ENCODE peak calls at places on chromosome 21, in nine cellular contexts. P is tibial nerve, M is H1, X is sigmoid colon, I is stomach, H is ovary, U is transverse colon, L is HepG2, Y is K562. E is an unnamed sample.
A peak's percentile ranks its signal among the peaks of the same experiment; 100 is the strongest.

GRCh38 chr21:29149771-29150425 is 19.5 kb downstream of the MAP3K7CL start:
- DNase-seq in P (no peak), M (no peak), X (no peak), I (no peak), H (no peak), U (no peak), L (no peak), Y (no peak), E (no peak)

GRCh38 chr21:28663111-28663693 is 329.5 kb downstream of the LTN1 start:
- DNase-seq in P (peak; percentile 5), M (no peak), X (no peak), I (no peak), H (no peak), U (no peak), L (no peak), Y (no peak), E (no peak)

GRCh38 chr21:15064576-15065380 is at the start of gene NRIP1:
- DNase-seq in P (peak; percentile 78), M (no peak), X (peak; percentile 95), I (peak; percentile 92), H (peak; percentile 92), U (peak; percentile 93), L (peak; percentile 78), Y (peak; percentile 91), E (peak; percentile 91)

GRCh38 chr21:44510508-44511218 is 29.3 kb downstream of the KRTAP10-1 start:
- DNase-seq in P (peak; percentile 21), M (peak; percentile 43), X (no peak), I (peak; percentile 77), H (no peak), U (peak; percentile 75), L (peak; percentile 57), Y (peak; percentile 78), E (no peak)

GRCh38 chr21:33360281-33360680 is 35.5 kb downstream of the IFNAR1 start:
- DNase-seq in P (no peak), M (no peak), X (no peak), I (no peak), H (no peak), U (no peak), L (no peak), Y (no peak), E (no peak)

GRCh38 chr21:26437326-26438009 is 135.6 kb downstream of the CYYR1 start:
- DNase-seq in P (no peak), M (no peak), X (no peak), I (no peak), H (no peak), U (no peak), L (no peak), Y (no peak), E (no peak)

GRCh38 chr21:34524671-34525601 is 12.9 kb upstream of the KCNE1 start:
- DNase-seq in P (no peak), M (no peak), X (peak; percentile 76), I (no peak), H (no peak), U (no peak), L (no peak), Y (no peak), E (no peak)

GRCh38 chr21:21664871-21665270 is 666.7 kb downstream of the NCAM2 start:
- DNase-seq in P (no peak), M (no peak), X (no peak), I (no peak), H (no peak), U (no peak), L (no peak), Y (no peak), E (no peak)

GRCh38 chr21:15722591-15723324 is 7.0 kb upstream of the USP25 start:
- DNase-seq in P (no peak), M (no peak), X (no peak), I (peak; percentile 43), H (no peak), U (no peak), L (no peak), Y (no peak), E (no peak)

GRCh38 chr21:34360488-34361241 is 3.1 kb upstream of the KCNE2 start:
- DNase-seq in P (no peak), M (no peak), X (no peak), I (no peak), H (no peak), U (no peak), L (no peak), Y (peak; percentile 24), E (no peak)

GRCh38 chr21:15159382-15160020 is 94.7 kb upstream of the NRIP1 start:
- DNase-seq in P (no peak), M (no peak), X (no peak), I (no peak), H (no peak), U (no peak), L (no peak), Y (no peak), E (no peak)

GRCh38 chr21:45355573-45355972 is 49.4 kb upstream of the COL18A1 start:
- DNase-seq in P (no peak), M (no peak), X (no peak), I (no peak), H (no peak), U (no peak), L (no peak), Y (no peak), E (no peak)

GRCh38 chr21:28393279-28393678 is 599.4 kb downstream of the LTN1 start:
- DNase-seq in P (no peak), M (no peak), X (no peak), I (peak; percentile 84), H (no peak), U (peak; percentile 83), L (no peak), Y (no peak), E (no peak)

GRCh38 chr21:44258056-44258725 is 3.5 kb downstream of the DNMT3L start:
- DNase-seq in P (no peak), M (no peak), X (peak; percentile 35), I (no peak), H (no peak), U (no peak), L (no peak), Y (no peak), E (no peak)

GRCh38 chr21:44952116-44952928 is 12.5 kb downstream of the SLX9 start:
- DNase-seq in P (no peak), M (no peak), X (no peak), I (no peak), H (no peak), U (no peak), L (no peak), Y (no peak), E (no peak)

GRCh38 chr21:41346758-41347157 is 15.1 kb upstream of the MX2 start:
- DNase-seq in P (no peak), M (no peak), X (no peak), I (no peak), H (no peak), U (no peak), L (no peak), Y (no peak), E (no peak)

GRCh38 chr21:41348434-41348833 is 13.4 kb upstream of the MX2 start:
- DNase-seq in P (no peak), M (no peak), X (no peak), I (no peak), H (no peak), U (no peak), L (no peak), Y (no peak), E (no peak)

GRCh38 chr21:41345934-41346685 is 15.7 kb upstream of the MX2 start:
- DNase-seq in P (no peak), M (no peak), X (no peak), I (peak; percentile 80), H (no peak), U (no peak), L (no peak), Y (no peak), E (no peak)

GRCh38 chr21:41342035-41342434 is 19.8 kb upstream of the MX2 start:
- DNase-seq in P (no peak), M (no peak), X (no peak), I (no peak), H (no peak), U (no peak), L (no peak), Y (no peak), E (no peak)

GRCh38 chr21:41344146-41344545 is 17.7 kb upstream of the MX2 start:
- DNase-seq in P (no peak), M (no peak), X (no peak), I (no peak), H (no peak), U (no peak), L (no peak), Y (no peak), E (peak; percentile 7)
- H3K27me3 ChIP-seq in P (no peaks in the 10 kb centered on the region), M (no peaks in the 10 kb centered on the region), X (no peaks in the 10 kb centered on the region), I (no peaks in the 10 kb centered on the region), H (no peaks in the 10 kb centered on the region), U (peaks cover 3% of the 10 kb centered on the region), L (no peaks in the 10 kb centered on the region), Y (no peaks in the 10 kb centered on the region), E (no peaks in the 10 kb centered on the region)

GRCh38 chr21:46429754-46430681 is 28.7 kb upstream of the DIP2A start:
- DNase-seq in P (no peak), M (no peak), X (no peak), I (no peak), H (no peak), U (no peak), L (no peak), Y (no peak), E (no peak)

GRCh38 chr21:46427516-46427915 is 31.2 kb upstream of the DIP2A start:
- DNase-seq in P (no peak), M (no peak), X (no peak), I (no peak), H (no peak), U (no peak), L (no peak), Y (no peak), E (no peak)

GRCh38 chr21:46426313-46427046 is 32.2 kb upstream of the DIP2A start:
- DNase-seq in P (no peak), M (no peak), X (no peak), I (no peak), H (no peak), U (no peak), L (no peak), Y (no peak), E (no peak)

GRCh38 chr21:46428987-46429710 is 29.5 kb upstream of the DIP2A start:
- DNase-seq in P (no peak), M (no peak), X (no peak), I (no peak), H (no peak), U (no peak), L (no peak), Y (no peak), E (no peak)

GRCh38 chr21:46428286-46428685 is 30.4 kb upstream of the DIP2A start:
- DNase-seq in P (no peak), M (no peak), X (no peak), I (no peak), H (no peak), U (no peak), L (no peak), Y (no peak), E (no peak)
- TF ChIP-seq POLR2A in P (no peak), M (no peak), X (no peak), I (no peak), H (no peak), U (no peak), L (no peak), Y (no peak), E (no peak)

GRCh38 chr21:36976882-36977651 is 10.6 kb upstream of the HLCS start:
- DNase-seq in P (peak; percentile 44), M (no peak), X (no peak), I (no peak), H (no peak), U (peak; percentile 17), L (peak; percentile 87), Y (peak; percentile 87), E (no peak)
- TF ChIP-seq EP300 in P (no peak), M (no peak), X (no peak), I (no peak), H (no peak), U (no peak), L (no peak), Y (peak; percentile 42), E (no peak)

GRCh38 chr21:37593015-37593414 is 226.4 kb downstream of the DYRK1A start:
- DNase-seq in P (no peak), M (peak; percentile 84), X (no peak), I (no peak), H (no peak), U (no peak), L (no peak), Y (no peak), E (no peak)
- H3K27me3 ChIP-seq in P (no peaks in the 10 kb centered on the region), M (no peaks in the 10 kb centered on the region), X (no peaks in the 10 kb centered on the region), I (no peaks in the 10 kb centered on the region), H (no peaks in the 10 kb centered on the region), U (no peaks in the 10 kb centered on the region), L (peaks cover 1% of the 10 kb centered on the region), Y (peaks cover 28% of the 10 kb centered on the region), E (no peaks in the 10 kb centered on the region)